ENCODE peak calls at places on chromosomes 6 and 20, in ten cellular contexts. V is psoas muscle; T is aorta; I is DND-41; N is Kasumi-1; Y is amniotic stem cell; X is cardiac fibroblast; W is substantia nigra; L is CD4-positive, alpha-beta T cell; F is stimulated activated CD4-positive, alpha-beta T cell treated with anti-CD3 and anti-CD28 coated beads, Interleukin-1b, Interleukin-23, amount 100 ng/mL, for 24 hours. H is an unnamed sample.

GRCh38 chr6:109096198-109096597 is 891 bp downstream of the CEP57L1 start:
- DNase-seq in V (no peak), T (no peak), I (no peak), N (no peak), Y (no peak), X (no peak), W (no peak), L (no peak), F (no peak), H (no peak)

GRCh38 chr6:112501705-112502104 is 154.6 kb downstream of the RFPL4B start:
- DNase-seq in V (no peak), T (no peak), I (no peak), N (no peak), Y (no peak), X (peak; percentile 70), W (peak; percentile 42), L (no peak), F (no peak), H (no peak)

GRCh38 chr6:169846286-169847056 is 95.0 kb downstream of the ERMARD start:
- DNase-seq in V (no peak), T (no peak), I (no peak), N (no peak), Y (no peak), X (no peak), W (no peak), L (no peak), F (no peak), H (no peak)

GRCh38 chr6:17867880-17868279 is 119.6 kb downstream of the KIF13A start:
- DNase-seq in V (no peak), T (no peak), I (no peak), N (no peak), Y (no peak), X (peak; percentile 71), W (no peak), L (no peak), F (no peak), H (no peak)

GRCh38 chr6:1365701-1366100 is 23.7 kb upstream of the FOXF2 start:
- DNase-seq in V (no peak), T (no peak), I (no peak), N (no peak), Y (no peak), X (no peak), W (no peak), L (no peak), F (no peak), H (no peak)

GRCh38 chr20:39880890-39881289 is 808.1 kb downstream of the MAFB start:
- DNase-seq in V (no peak), T (no peak), I (peak; percentile 17), N (no peak), Y (no peak), X (peak; percentile 7), W (no peak), L (no peak), F (no peak), H (no peak)

GRCh38 chr6:159042003-159042823 is 2.6 kb downstream of the TAGAP start:
- DNase-seq in V (peak; percentile 35), T (no peak), I (peak; percentile 77), N (peak; percentile 90), Y (peak; percentile 51), X (peak; percentile 66), W (peak; percentile 39), L (peak; percentile 72), F (no peak), H (peak; percentile 62)

GRCh38 chr6:47785187-47785586 is 3.4 kb downstream of the OPN5 start:
- DNase-seq in V (no peak), T (no peak), I (no peak), N (no peak), Y (no peak), X (no peak), W (no peak), L (no peak), F (no peak), H (no peak)

GRCh38 chr20:23095504-23095903 is 9.4 kb upstream of the CD93 start:
- DNase-seq in V (no peak), T (no peak), I (no peak), N (no peak), Y (no peak), X (no peak), W (no peak), L (no peak), F (no peak), H (no peak)

GRCh38 chr6:112027942-112028674 is 25.8 kb upstream of the CCN6 start:
- DNase-seq in V (no peak), T (no peak), I (peak; percentile 76), N (peak; percentile 35), Y (no peak), X (peak; percentile 50), W (no peak), L (peak; percentile 51), F (no peak), H (no peak)

GRCh38 chr6:40573221-40573620 is 13.9 kb downstream of the LRFN2 start:
- DNase-seq in V (no peak), T (no peak), I (no peak), N (no peak), Y (no peak), X (no peak), W (no peak), L (no peak), F (no peak), H (no peak)

GRCh38 chr6:150076196-150076893 is 7.4 kb upstream of the ULBP3 start:
- DNase-seq in V (no peak), T (no peak), I (no peak), N (no peak), Y (no peak), X (no peak), W (no peak), L (no peak), F (no peak), H (no peak)

GRCh38 chr6:95654176-95654575 is 76.8 kb downstream of the MANEA start:
- DNase-seq in V (no peak), T (no peak), I (no peak), N (no peak), Y (no peak), X (no peak), W (no peak), L (no peak), F (no peak), H (no peak)

GRCh38 chr6:96836579-96837137 is 619 bp downstream of the GPR63 start:
- DNase-seq in V (no peak), T (no peak), I (peak; percentile 59), N (peak; percentile 42), Y (no peak), X (peak; percentile 9), W (no peak), L (no peak), F (no peak), H (no peak)

GRCh38 chr6:2109796-2110195 is 135.6 kb downstream of the GMDS start:
- DNase-seq in V (no peak), T (no peak), I (no peak), N (no peak), Y (no peak), X (no peak), W (no peak), L (no peak), F (no peak), H (peak; percentile 96)

H was measured in NCI-H2081.